ENCODE peak calls at places on chromosomes 13 and 19, in seven cellular contexts. Q is A549; Z is hippocampal formation; C is psoas muscle; M is germinal center; X is stimulated activated CD4-positive, alpha-beta T cell treated with anti-CD3 and anti-CD28 coated beads, Interleukin-15, amount 100 ng/mL, for 1 hour; P is A172. D is an unnamed sample.

GRCh38 chr13:25478186-25478585 is 106.4 kb downstream of the ATP8A2 start:
- DNase-seq in X (no peak), M (no peak), C (no peak), Z (no peak), P (peak), Q (peak), D (peak)

GRCh38 chr19:32201661-32202060 is 143.7 kb upstream of the ZNF507 start:
- DNase-seq in X (no peak), Z (no peak), C (no peak), Q (no peak), M (no peak), P (peak), D (no peak)

GRCh38 chr13:66992183-66992582 is 238.0 kb downstream of the PCDH9 start:
- DNase-seq in Z (peak), X (no peak), M (no peak), C (no peak), Q (peak), P (no peak), D (peak)

GRCh38 chr13:100546713-100547405 is 41.7 kb downstream of the GGACT start:
- DNase-seq in C (no peak), P (no peak), X (no peak), Q (no peak), Z (no peak), M (no peak), D (no peak)

GRCh38 chr13:51534075-51534817 is 50.0 kb upstream of the WDFY2 start:
- DNase-seq in X (peak), P (peak), M (no peak), Q (no peak), Z (peak), C (peak), D (no peak)

GRCh38 chr13:23570931-23571330 is 719 bp downstream of the TNFRSF19 start:
- DNase-seq in Z (no peak), X (no peak), C (no peak), Q (no peak), M (no peak), P (peak), D (peak)

GRCh38 chr13:45305079-45305478 is 35.9 kb downstream of the TPT1 start:
- DNase-seq in P (no peak), M (no peak), Q (no peak), X (no peak), C (no peak), Z (no peak), D (no peak)

GRCh38 chr13:71913717-71914116 is 46.7 kb upstream of the DACH1 start:
- DNase-seq in Q (no peak), P (no peak), Z (no peak), X (no peak), M (no peak), C (no peak), D (no peak)

GRCh38 chr19:6424190-6424938 is at the start of gene KHSRP:
- DNase-seq in P (no peak), X (no peak), M (peak), Q (no peak), Z (no peak), C (peak), D (no peak)

GRCh38 chr19:8196271-8196908 is 12.8 kb upstream of the CERS4 start:
- DNase-seq in C (no peak), Z (no peak), P (no peak), Q (no peak), M (peak), X (no peak), D (peak)

GRCh38 chr19:48190288-48191284 is 20.1 kb downstream of the ZSWIM9 start:
- DNase-seq in Z (peak), P (peak), M (peak), C (no peak), Q (peak), X (peak), D (peak)

GRCh38 chr13:23391752-23392151 is 41.8 kb downstream of the SACS start:
- DNase-seq in P (no peak), Q (no peak), C (no peak), M (no peak), Z (no peak), X (no peak), D (no peak)

GRCh38 chr19:51810228-51810627 is 15.3 kb downstream of the FPR3 start:
- DNase-seq in X (no peak), Q (peak), M (no peak), C (no peak), Z (no peak), P (peak), D (no peak)

GRCh38 chr19:53892981-53893325 is 11.0 kb downstream of the PRKCG start:
- DNase-seq in P (no peak), Z (no peak), C (peak), M (no peak), X (no peak), Q (peak), D (no peak)

GRCh38 chr13:113457510-113457909 is 4.2 kb upstream of the ADPRHL1 start:
- DNase-seq in C (peak), X (no peak), Z (no peak), P (no peak), M (no peak), Q (no peak), D (no peak)

GRCh38 chr19:2194513-2195078 is 30.9 kb downstream of the DOT1L start:
- DNase-seq in C (no peak), X (no peak), Q (no peak), M (no peak), P (no peak), Z (no peak), D (no peak)

GRCh38 chr13:42660367-42660965 is 86.5 kb downstream of the TNFSF11 start:
- DNase-seq in M (no peak), P (no peak), Q (no peak), Z (no peak), X (no peak), C (no peak), D (peak)

GRCh38 chr13:46531953-46532352 is 21.0 kb upstream of the LRCH1 start:
- DNase-seq in Z (no peak), X (no peak), M (no peak), P (no peak), Q (peak), C (no peak), D (no peak)

GRCh38 chr13:75818181-75819110 is 182.3 kb downstream of the LMO7 start:
- DNase-seq in Q (no peak), P (no peak), Z (no peak), X (no peak), M (no peak), C (no peak), D (peak)

GRCh38 chr13:37058801-37059135 is 720 bp downstream of the SUPT20H start:
- DNase-seq in C (no peak), P (no peak), Q (no peak), M (peak), Z (peak), X (no peak), D (no peak)

GRCh38 chr13:111957913-111958450 is 109.0 kb upstream of the SOX1 start:
- DNase-seq in Q (no peak), P (no peak), Z (no peak), M (no peak), C (no peak), X (no peak), D (no peak)